ENCODE peak calls at places on chromosomes 5 and 9, in six cellular contexts. A is A673, B is choroid plexus epithelial cell, N is brain microvascular endothelial cell, S is coronary artery, V is AG10803. H is an unnamed sample.

GRCh38 chr9:19533373-19533772 is 124.6 kb downstream of the ACER2 start:
- DNase-seq in V (no peak), S (no peak), N (peak), A (no peak), B (peak), H (no peak)

GRCh38 chr9:33476503-33476902 is 2.8 kb upstream of the NOL6 start:
- DNase-seq in V (no peak), A (no peak), S (no peak), B (no peak), N (no peak), H (no peak)

GRCh38 chr5:8981496-8981895 is 564.4 kb downstream of the SEMA5A start:
- DNase-seq in N (peak), B (peak), A (no peak), V (peak), S (no peak), H (peak)

GRCh38 chr9:101631892-101632291 is 37.1 kb upstream of the PPP3R2 start:
- DNase-seq in S (no peak), N (no peak), B (no peak), V (no peak), A (no peak), H (no peak)

GRCh38 chr5:40221796-40222195 is 457.9 kb upstream of the PTGER4 start:
- DNase-seq in N (peak), A (no peak), S (no peak), V (peak), B (peak), H (peak)

GRCh38 chr5:43195670-43196265 is 3.7 kb downstream of the NIM1K start:
- DNase-seq in A (no peak), N (no peak), V (no peak), B (no peak), S (no peak), H (no peak)

GRCh38 chr5:158154226-158155005 is 295.5 kb upstream of the CLINT1 start:
- DNase-seq in S (no peak), A (peak), V (peak), B (peak), N (peak), H (peak)

GRCh38 chr9:35820076-35820475 is 5.2 kb upstream of the HINT2 start:
- DNase-seq in B (peak), S (no peak), N (peak), V (peak), A (no peak), H (peak)

GRCh38 chr9:20119566-20119965 is 330.7 kb upstream of the SLC24A2 start:
- DNase-seq in N (no peak), B (no peak), V (no peak), A (no peak), S (no peak), H (no peak)

GRCh38 chr9:115891929-115892328 is 261.7 kb upstream of the PAPPA start:
- DNase-seq in B (peak), V (peak), S (no peak), A (no peak), N (peak), H (peak)

GRCh38 chr9:95626341-95626740 is 109.6 kb upstream of the PTCH1 start:
- DNase-seq in A (no peak), V (no peak), N (no peak), B (no peak), S (no peak), H (no peak)

GRCh38 chr9:21988056-21988990 is 5.9 kb downstream of the CDKN2A start:
- DNase-seq in A (no peak), N (no peak), S (no peak), B (no peak), V (no peak), H (no peak)

GRCh38 chr9:34177906-34178697 is 741 bp upstream of the UBAP1 start:
- DNase-seq in B (no peak), A (no peak), S (no peak), V (no peak), N (no peak), H (no peak)

GRCh38 chr5:145917288-145917687 is 19.1 kb upstream of the SH3RF2 start:
- DNase-seq in V (peak), A (no peak), N (no peak), B (peak), S (no peak), H (no peak)

GRCh38 chr5:154779105-154779504 is 23.9 kb downstream of the LARP1 start:
- DNase-seq in V (peak), N (peak), A (peak), S (no peak), B (peak), H (peak)

GRCh38 chr5:151153766-151154272 is 3.8 kb downstream of the ANXA6 start:
- DNase-seq in S (no peak), N (no peak), B (no peak), V (no peak), A (no peak), H (no peak)

GRCh38 chr5:172834570-172835245 is 657 bp downstream of the ERGIC1 start:
- DNase-seq in A (peak), S (peak), N (no peak), B (peak), V (no peak), H (no peak)

GRCh38 chr9:110214090-110214489 is 6.1 kb upstream of the C9orf152 start:
- DNase-seq in V (peak), S (no peak), N (no peak), B (no peak), A (no peak), H (no peak)

GRCh38 chr5:149748471-149749094 is 18.5 kb downstream of the PPARGC1B start:
- DNase-seq in N (no peak), A (no peak), V (no peak), S (no peak), B (no peak), H (no peak)

GRCh38 chr5:149747833-149748366 is 17.8 kb downstream of the PPARGC1B start:
- DNase-seq in A (no peak), N (no peak), V (no peak), S (no peak), B (peak), H (no peak)

GRCh38 chr5:149745944-149746326 is 15.8 kb downstream of the PPARGC1B start:
- DNase-seq in A (no peak), S (no peak), V (no peak), B (no peak), N (no peak), H (no peak)

GRCh38 chr5:149745212-149745943 is 15.3 kb downstream of the PPARGC1B start:
- DNase-seq in S (no peak), B (no peak), A (no peak), V (no peak), N (no peak), H (no peak)

GRCh38 chr5:149747141-149747832 is 17.2 kb downstream of the PPARGC1B start:
- DNase-seq in V (no peak), S (no peak), B (no peak), N (no peak), A (no peak), H (no peak)
- H3K4me3 ChIP-seq in V (no peak), S (no peak), B (no peak), N (no peak), A (no peak), H (no peak)

GRCh38 chr5:42157215-42157614 is 232.1 kb downstream of the FBXO4 start:
- DNase-seq in B (no peak), V (no peak), A (no peak), S (no peak), N (no peak), H (no peak)
- TF ChIP-seq CTCF in B (no peak), V (no peak), A (no peak), S (no peak), N (no peak), H (no peak)

GRCh38 chr5:143025971-143026370 is 255.8 kb downstream of the ARHGAP26 start:
- DNase-seq in N (no peak), A (no peak), V (no peak), S (no peak), B (no peak), H (no peak)
- H3K4me3 ChIP-seq in N (no peak), A (no peak), V (no peak), S (no peak), B (no peak), H (no peak)

GRCh38 chr9:74500584-74500924 is 3.4 kb downstream of the RORB start:
- DNase-seq in B (peak), S (no peak), A (no peak), N (no peak), V (no peak), H (no peak)

GRCh38 chr9:74498616-74499095 is 1.5 kb downstream of the RORB start:
- DNase-seq in N (no peak), B (no peak), A (no peak), V (no peak), S (no peak), H (no peak)

GRCh38 chr9:74499111-74499601 is 2.0 kb downstream of the RORB start:
- DNase-seq in S (no peak), B (peak), V (no peak), N (no peak), A (no peak), H (peak)

GRCh38 chr9:74497750-74498615 is 848 bp downstream of the RORB start:
- DNase-seq in S (no peak), A (peak), V (peak), N (no peak), B (peak), H (peak)

DNA sequence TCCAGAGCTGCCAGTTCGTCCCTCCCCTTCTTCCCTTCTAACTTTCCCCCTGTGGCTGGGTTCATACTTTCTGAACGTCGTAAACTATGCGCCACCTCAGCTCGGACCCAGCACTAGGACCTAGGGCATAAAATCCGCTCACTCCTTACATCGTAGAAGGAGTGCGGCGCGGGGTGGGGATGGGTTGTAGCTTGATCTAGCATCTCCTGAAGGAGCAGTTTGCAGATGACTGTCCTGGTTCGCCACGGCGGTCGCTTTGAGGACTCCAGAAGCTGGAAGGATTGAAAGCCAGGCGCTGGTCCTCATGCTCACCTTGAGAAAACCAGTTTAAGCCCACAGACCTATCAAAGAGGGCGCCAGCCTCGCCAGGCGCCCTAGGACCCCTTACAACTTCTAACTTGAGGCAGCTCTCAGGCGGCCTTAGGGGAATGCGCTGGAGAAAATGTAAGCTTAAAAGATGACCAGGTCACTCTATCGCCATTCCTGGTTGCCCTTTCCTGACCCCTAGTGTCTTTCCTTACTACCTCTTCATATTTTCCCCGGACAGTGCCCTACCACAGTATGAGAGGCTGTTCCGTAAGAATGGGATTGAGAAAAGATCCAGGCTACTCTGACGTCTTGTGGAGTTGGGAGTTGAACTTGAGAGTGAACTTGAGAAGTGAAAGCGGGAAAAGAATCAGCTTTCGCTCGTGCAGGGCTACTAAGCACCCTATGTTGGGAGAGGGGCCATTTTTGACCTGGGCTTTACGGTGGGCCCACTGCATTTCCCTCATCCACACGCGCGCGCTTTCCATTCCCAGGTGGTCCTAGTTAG is 2.8 kb downstream of the RORB start:
- DNase-seq in N (no peak), A (no peak), B (peak), S (no peak), V (no peak), H (peak)
- TF ChIP-seq CTCF in N (no peak), A (no peak), B (no peak), S (no peak), V (no peak), H (no peak)

H was measured in astrocyte of the spinal cord.